ENCODE peak calls at places on chromosomes 6 and 20, in eight cellular contexts. K is Calu3, G is AG10803, Q is K562, W is breast epithelium, O is epithelial cell of esophagus, V is left lung, I is AG04450. B is an unnamed sample.

GRCh38 chr20:49891486-49891885 is 23.8 kb downstream of the SPATA2 start:
- DNase-seq in V (no peak), I (no peak), W (peak), G (no peak), K (no peak), O (no peak), Q (no peak), B (peak)

GRCh38 chr6:25088513-25088912 is 152.8 kb upstream of the RIPOR2 start:
- DNase-seq in Q (no peak), K (no peak), W (no peak), O (peak), V (no peak), G (peak), I (no peak), B (no peak)

GRCh38 chr6:47718571-47718970 is 20.2 kb downstream of the ADGRF4 start:
- DNase-seq in I (no peak), W (no peak), Q (no peak), V (no peak), G (no peak), K (no peak), O (no peak), B (no peak)

GRCh38 chr6:148501178-148501590 is 158.5 kb downstream of the SASH1 start:
- DNase-seq in K (no peak), O (peak), V (no peak), I (no peak), Q (no peak), W (no peak), G (peak), B (no peak)

GRCh38 chr20:59526242-59527225 is 77.8 kb upstream of the PHACTR3 start:
- DNase-seq in W (no peak), G (no peak), O (no peak), Q (no peak), V (peak), K (no peak), I (no peak), B (no peak)

GRCh38 chr6:19417713-19418112 is 419.5 kb upstream of the ID4 start:
- DNase-seq in G (peak), O (peak), I (no peak), Q (no peak), W (no peak), V (no peak), K (peak), B (no peak)

GRCh38 chr6:138371720-138372119 is 6.0 kb upstream of the SMIM28 start:
- DNase-seq in Q (peak), V (no peak), G (no peak), I (no peak), O (no peak), W (no peak), K (peak), B (no peak)

GRCh38 chr20:59121714-59122376 is 41.8 kb upstream of the ZNF831 start:
- DNase-seq in Q (no peak), K (no peak), I (no peak), O (no peak), W (no peak), G (no peak), V (no peak), B (no peak)

GRCh38 chr20:58718121-58718563 is 25.5 kb downstream of the NPEPL1 start:
- DNase-seq in K (no peak), Q (no peak), O (no peak), G (no peak), I (no peak), V (peak), W (peak), B (no peak)

GRCh38 chr6:45922728-45923351 is 92.8 kb downstream of the CLIC5 start:
- DNase-seq in Q (peak), W (no peak), I (peak), V (no peak), O (peak), K (peak), G (peak), B (peak)

GRCh38 chr6:111880181-111880944 is 7.1 kb upstream of the FYN start:
- DNase-seq in I (no peak), G (peak), K (no peak), Q (no peak), W (no peak), O (peak), V (no peak), B (no peak)

GRCh38 chr6:101730954-101731353 is 337.4 kb downstream of the GRIK2 start:
- DNase-seq in Q (no peak), O (peak), W (no peak), G (peak), I (no peak), V (no peak), K (no peak), B (no peak)

GRCh38 chr6:151675746-151676459 is 131.6 kb upstream of the ESR1 start:
- DNase-seq in O (peak), W (peak), K (peak), I (no peak), V (peak), Q (peak), G (no peak), B (no peak)

GRCh38 chr20:38337561-38338140 is 8.6 kb upstream of the LBP start:
- DNase-seq in G (no peak), V (no peak), I (no peak), K (peak), W (no peak), Q (peak), O (peak), B (no peak)

GRCh38 chr20:56200456-56200855 is 48.1 kb upstream of the MC3R start:
- DNase-seq in O (no peak), Q (peak), I (no peak), K (no peak), W (no peak), G (no peak), V (no peak), B (no peak)

GRCh38 chr6:53347921-53348435 is 772 bp downstream of the ELOVL5 start:
- DNase-seq in W (peak), O (peak), V (peak), K (peak), Q (peak), I (no peak), G (peak), B (no peak)

GRCh38 chr6:54074591-54075195 is 36.5 kb upstream of the MLIP start:
- DNase-seq in O (no peak), W (no peak), V (no peak), G (peak), K (no peak), Q (no peak), I (no peak), B (no peak)

GRCh38 chr20:13158339-13158738 is 62.7 kb upstream of the ISM1 start:
- DNase-seq in V (no peak), W (no peak), I (no peak), O (no peak), K (no peak), G (no peak), Q (no peak), B (no peak)

GRCh38 chr20:62066983-62067433 is 1.3 kb upstream of the TAF4 start:
- DNase-seq in W (peak), G (peak), I (no peak), V (no peak), Q (peak), K (no peak), O (no peak), B (no peak)

GRCh38 chr6:27678449-27678848 is 205.5 kb upstream of the ZNF184 start:
- DNase-seq in W (no peak), V (no peak), I (no peak), G (no peak), O (no peak), K (no peak), Q (no peak), B (no peak)

GRCh38 chr6:6943411-6943810 is 164.3 kb upstream of the RREB1 start:
- DNase-seq in W (no peak), I (no peak), G (no peak), K (no peak), V (no peak), Q (no peak), O (no peak), B (no peak)

GRCh38 chr6:127464881-127465459 is 5.8 kb upstream of the KIAA0408 start:
- DNase-seq in Q (peak), G (peak), W (peak), K (peak), V (no peak), O (peak), I (no peak), B (peak)

GRCh38 chr6:129774697-129775447 is 64.9 kb upstream of the ARHGAP18 start:
- DNase-seq in Q (peak), V (no peak), G (peak), K (peak), O (peak), W (peak), I (peak), B (peak)

GRCh38 chr6:165098165-165098564 is 211.2 kb downstream of the C6orf118 start:
- DNase-seq in I (no peak), O (peak), K (no peak), W (no peak), Q (peak), V (no peak), G (no peak), B (no peak)

GRCh38 chr6:14118444-14118843 is 872 bp downstream of the CD83 start:
- DNase-seq in W (no peak), G (no peak), Q (no peak), I (no peak), K (no peak), O (no peak), V (no peak), B (no peak)

GRCh38 chr6:14120556-14120955 is 3.0 kb downstream of the CD83 start:
- DNase-seq in Q (no peak), K (no peak), O (no peak), I (no peak), V (no peak), W (no peak), G (peak), B (no peak)

GRCh38 chr6:14118091-14118439 is 493 bp downstream of the CD83 start:
- DNase-seq in I (no peak), V (no peak), Q (no peak), G (no peak), O (no peak), W (no peak), K (no peak), B (no peak)

GRCh38 chr6:14119764-14120163 is 2.2 kb downstream of the CD83 start:
- DNase-seq in Q (no peak), W (no peak), I (no peak), V (no peak), K (no peak), O (no peak), G (no peak), B (no peak)

DNA sequence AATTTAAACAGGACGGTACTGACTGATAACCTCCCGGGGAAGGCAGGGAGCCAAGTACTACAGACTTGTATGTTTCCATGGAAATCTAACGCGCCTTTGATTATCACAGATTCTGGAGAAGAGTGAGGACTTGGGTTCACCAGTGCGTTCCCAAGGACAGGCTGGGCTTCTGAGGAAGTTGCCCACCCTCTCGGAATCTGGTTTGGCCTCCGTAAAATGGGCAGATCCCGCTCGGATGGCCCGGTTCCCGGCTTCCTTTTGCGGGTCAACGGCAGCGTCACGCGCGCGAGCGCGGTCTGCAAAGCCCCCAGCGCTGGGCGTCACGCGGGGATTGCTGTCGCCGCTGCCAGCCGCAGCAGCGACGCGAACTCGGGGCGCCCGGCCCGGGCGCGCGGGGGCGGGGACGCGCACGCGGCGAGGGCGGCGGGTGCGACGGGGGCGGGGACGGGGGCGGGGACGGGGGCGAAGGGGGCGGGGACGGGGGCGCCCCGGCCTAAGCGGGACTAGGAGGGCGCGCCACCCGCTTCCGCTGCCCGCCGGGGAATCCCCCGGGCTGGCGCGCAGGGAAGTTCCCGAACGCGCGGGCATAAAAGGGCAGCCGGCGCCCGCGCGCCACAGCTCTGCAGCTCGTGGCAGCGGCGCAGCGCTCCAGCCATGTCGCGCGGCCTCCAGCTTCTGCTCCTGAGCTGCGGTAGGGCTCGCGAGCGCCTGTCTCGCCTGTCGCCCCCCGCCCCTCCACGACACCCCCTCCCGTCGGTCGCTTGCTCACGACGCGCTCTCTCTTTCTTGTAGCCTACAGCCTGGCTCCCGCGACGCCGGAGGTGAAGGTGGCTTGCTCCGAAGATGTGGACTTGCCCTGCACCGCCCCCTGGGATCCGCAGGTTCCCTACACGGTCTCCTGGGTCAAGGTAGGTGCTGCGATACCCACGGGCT is at the start of gene CD83:
- DNase-seq in G (peak), W (no peak), O (peak), V (peak), Q (peak), I (no peak), K (peak), B (peak)
- TF ChIP-seq CTCF in G (no peak), W (no peak), O (no peak), V (no peak), Q (peak), I (peak), K (no peak), B (no peak)

GRCh38 chr6:5023923-5024322 is 20.1 kb upstream of the RPP40 start:
- DNase-seq in G (no peak), I (no peak), O (no peak), V (no peak), W (no peak), Q (no peak), K (no peak), B (no peak)

GRCh38 chr6:5028301-5028700 is 24.5 kb upstream of the RPP40 start:
- DNase-seq in O (no peak), K (no peak), G (no peak), Q (no peak), W (no peak), I (no peak), V (no peak), B (no peak)

GRCh38 chr6:5029609-5030008 is 25.8 kb upstream of the RPP40 start:
- DNase-seq in O (no peak), G (no peak), W (no peak), I (no peak), V (no peak), Q (no peak), K (no peak), B (no peak)

GRCh38 chr6:5028921-5029320 is 25.1 kb upstream of the RPP40 start:
- DNase-seq in G (no peak), I (no peak), W (no peak), V (no peak), O (no peak), Q (no peak), K (no peak), B (no peak)

DNA sequence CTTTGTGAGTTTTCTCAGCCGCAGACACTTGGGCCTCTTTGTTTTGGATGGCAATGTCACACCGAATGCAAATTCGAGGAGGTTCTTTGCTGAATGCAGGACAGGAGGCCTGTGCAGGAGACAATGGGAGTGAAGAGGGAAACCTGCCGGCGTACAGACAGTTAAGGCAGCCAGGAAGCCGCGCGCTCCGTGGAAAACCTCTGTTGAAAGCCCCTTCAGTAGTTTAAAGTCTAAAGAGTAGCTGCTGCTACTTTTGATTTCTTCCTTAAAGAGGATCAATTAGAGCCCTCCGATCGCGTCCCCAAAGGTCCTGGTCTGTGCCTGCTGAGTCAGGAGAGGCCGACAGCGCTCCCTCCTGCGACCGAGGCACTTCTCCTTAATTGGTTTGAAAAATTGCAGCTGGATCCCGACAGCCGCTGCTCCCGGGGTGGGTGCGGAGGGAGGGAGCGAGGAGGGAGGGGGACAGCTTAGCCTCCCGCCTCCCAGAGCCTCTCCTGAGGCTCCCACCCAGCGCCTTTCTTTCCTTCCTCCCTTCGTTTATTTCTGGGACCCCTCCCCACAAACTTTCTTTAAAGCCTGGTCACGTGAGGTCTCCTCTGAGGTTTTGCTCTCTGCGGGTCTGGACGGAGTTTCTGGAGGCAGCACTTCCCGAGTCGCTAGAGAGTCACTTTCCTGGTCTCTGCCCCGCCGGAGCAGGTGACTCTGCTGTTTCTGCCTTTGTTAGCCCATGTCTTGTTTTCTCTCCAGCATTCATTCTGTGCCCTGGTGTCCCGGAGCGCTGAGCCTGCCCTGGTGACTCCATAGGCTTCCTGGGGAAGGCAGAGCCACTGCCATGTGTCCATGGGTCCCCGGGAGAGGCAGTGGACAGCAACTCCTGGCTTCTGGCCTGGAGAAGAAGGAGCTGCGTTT is 22.3 kb upstream of the RPP40 start:
- DNase-seq in Q (peak), I (no peak), V (peak), K (peak), O (peak), W (no peak), G (peak), B (no peak)
- TF ChIP-seq CTCF in Q (no peak), I (peak), V (no peak), K (no peak), O (peak), W (no peak), G (peak), B (no peak)

DNA sequence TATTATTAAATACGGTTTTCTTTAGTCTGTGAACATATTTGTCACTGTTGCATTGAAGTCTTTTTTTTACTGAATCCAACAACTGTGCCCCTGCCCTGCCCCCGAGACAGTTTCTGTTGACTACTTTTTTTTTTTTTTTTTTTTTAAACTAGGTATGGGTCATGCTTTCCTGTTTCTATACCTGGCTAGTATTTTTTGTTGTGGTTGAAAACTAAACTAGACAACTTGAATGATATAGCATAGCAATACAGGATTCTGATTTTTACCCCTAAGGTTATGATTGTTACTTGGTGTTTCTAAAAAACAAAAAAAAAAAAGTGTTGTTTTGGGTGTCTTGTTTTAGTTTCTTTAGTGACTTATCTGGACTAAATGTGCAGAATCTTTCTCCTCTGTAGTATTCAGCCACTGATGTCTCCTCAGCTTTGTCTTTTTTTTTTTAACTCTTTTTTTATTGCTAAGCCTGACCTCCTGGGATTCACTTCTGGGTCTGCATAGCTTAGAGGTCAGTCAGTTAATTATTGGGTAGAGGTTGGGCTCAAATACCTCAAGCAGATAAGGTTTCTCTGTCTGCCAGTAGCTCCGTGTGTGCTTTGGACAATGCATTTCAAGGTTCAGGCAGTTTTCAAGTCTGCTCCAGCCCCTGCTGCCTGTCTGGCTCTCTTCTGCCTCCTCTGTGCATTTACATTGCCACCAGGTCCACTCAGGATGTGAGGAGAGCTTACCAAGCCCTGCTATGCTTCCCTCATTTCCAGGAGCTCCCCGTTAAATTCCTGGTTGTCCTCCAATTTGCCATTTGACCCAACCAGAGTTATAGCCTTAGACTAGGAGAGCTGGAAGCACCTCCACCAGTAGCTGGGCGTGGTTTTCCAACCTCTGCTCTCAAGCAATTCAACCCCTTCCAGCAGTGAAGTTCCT is 91.4 kb downstream of the SYNDIG1 start:
- DNase-seq in Q (no peak), V (no peak), W (no peak), G (no peak), K (no peak), O (no peak), I (no peak), B (no peak)
- TF ChIP-seq CTCF in Q (no peak), V (no peak), W (no peak), G (no peak), K (no peak), O (no peak), I (no peak), B (no peak)

GRCh38 chr6:35295036-35295435 is 2.6 kb upstream of the DEF6 start:
- DNase-seq in K (no peak), Q (no peak), W (no peak), O (no peak), G (no peak), I (no peak), V (no peak), B (no peak)

GRCh38 chr6:35293681-35294080 is 3.9 kb upstream of the DEF6 start:
- DNase-seq in I (no peak), V (no peak), O (no peak), G (no peak), K (no peak), Q (no peak), W (no peak), B (no peak)

GRCh38 chr6:35294308-35294945 is 3.2 kb upstream of the DEF6 start:
- DNase-seq in O (peak), V (no peak), W (no peak), Q (peak), G (peak), I (no peak), K (peak), B (no peak)

GRCh38 chr6:35296931-35297330 is 687 bp upstream of the DEF6 start:
- DNase-seq in I (no peak), Q (no peak), O (no peak), K (no peak), W (no peak), G (no peak), V (no peak), B (no peak)

DNA sequence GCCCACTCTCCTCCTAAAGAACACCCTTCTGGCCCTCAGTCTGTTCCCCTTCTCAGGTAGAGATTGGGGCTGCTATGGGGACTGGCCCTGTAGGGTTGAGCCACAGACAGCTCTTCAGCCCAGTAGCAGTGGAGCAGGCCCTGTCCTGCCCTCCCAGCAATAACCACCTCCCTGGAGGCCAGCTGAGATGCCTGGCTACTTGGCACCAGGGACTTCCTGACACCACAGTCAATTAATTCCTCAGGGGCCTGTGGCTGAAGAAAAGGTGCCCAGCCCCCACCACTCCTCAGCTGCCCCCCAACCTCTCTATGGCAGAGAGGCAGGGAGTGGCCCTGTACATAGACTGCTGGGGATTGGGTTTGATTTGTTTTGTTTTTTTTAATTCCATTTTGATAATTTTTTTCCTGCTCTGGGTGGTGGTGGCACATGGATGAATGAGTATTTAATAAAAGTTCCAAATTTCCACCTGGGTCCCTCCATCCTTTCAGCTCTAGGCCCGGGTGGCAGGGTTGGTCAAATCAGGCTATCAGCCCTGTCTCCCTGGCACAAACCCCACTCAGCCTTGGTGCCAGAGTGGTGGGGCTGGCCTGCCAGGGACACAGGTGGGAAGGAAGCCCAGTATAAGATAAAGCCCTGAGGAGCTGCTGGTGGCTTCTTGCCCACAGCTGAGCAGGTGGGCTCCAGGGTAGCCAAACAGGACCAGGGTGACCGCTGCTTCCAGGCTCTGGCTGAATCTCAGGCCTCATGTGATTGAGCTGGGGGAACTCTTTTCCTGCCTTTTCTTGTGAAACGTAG is 1.9 kb upstream of the DEF6 start:
- DNase-seq in O (no peak), V (no peak), K (no peak), G (no peak), I (no peak), Q (no peak), W (no peak), B (no peak)
- TF ChIP-seq CTCF in O (no peak), V (no peak), K (no peak), G (no peak), I (no peak), Q (no peak), W (no peak), B (no peak)